ENCODE peak calls at places on chromosome 4, in six cellular contexts. E, Z, D, A, N and W are unnamed samples.

GRCh38 chr4:115780268-115780667 is 666.8 kb upstream of the NDST4 start:
- DNase-seq in E (no peak), Z (no peak), D (no peak), A (no peak), N (no peak), W (no peak)

GRCh38 chr4:73740353-73740778 is at the start of gene CXCL8:
- DNase-seq in E (peak; percentile 70), Z (no peak), D (no peak), A (no peak), N (no peak), W (no peak)

GRCh38 chr4:112938461-112939058 is 110.9 kb upstream of the ANK2 start:
- DNase-seq in E (peak; percentile 16), Z (no peak), D (no peak), A (no peak), N (no peak), W (no peak)

GRCh38 chr4:6449746-6450369 is 22.6 kb downstream of the PPP2R2C start:
- DNase-seq in E (no peak), Z (no peak), D (no peak), A (no peak), N (no peak), W (no peak)

GRCh38 chr4:75545526-75545925 is 10.3 kb upstream of the ODAPH start:
- DNase-seq in E (no peak), Z (no peak), D (no peak), A (no peak), N (no peak), W (no peak)

GRCh38 chr4:150329338-150329737 is 251.1 kb downstream of the DCLK2 start:
- DNase-seq in E (no peak), Z (no peak), D (no peak), A (no peak), N (no peak), W (no peak)

GRCh38 chr4:8379281-8379680 is 61.2 kb downstream of the ACOX3 start:
- DNase-seq in E (no peak), Z (no peak), D (no peak), A (no peak), N (no peak), W (no peak)

GRCh38 chr4:54322817-54323417 is 93.8 kb downstream of the PDGFRA start:
- DNase-seq in E (peak; percentile 73), Z (peak; percentile 64), D (peak; percentile 22), A (peak; percentile 54), N (peak; percentile 8), W (peak; percentile 35)

GRCh38 chr4:21768349-21769310 is 179.9 kb downstream of the KCNIP4 start:
- DNase-seq in E (peak; percentile 25), Z (peak; percentile 28), D (no peak), A (no peak), N (no peak), W (no peak)

GRCh38 chr4:17027495-17027894 is 129.1 kb upstream of the LDB2 start:
- DNase-seq in E (no peak), Z (no peak), D (no peak), A (no peak), N (no peak), W (no peak)

GRCh38 chr4:100948911-100949310 is 398.4 kb downstream of the PPP3CA start:
- DNase-seq in E (no peak), Z (no peak), D (no peak), A (no peak), N (no peak), W (no peak)

GRCh38 chr4:141174457-141174856 is 41.2 kb upstream of the RNF150 start:
- DNase-seq in E (no peak), Z (no peak), D (no peak), A (no peak), N (no peak), W (no peak)

GRCh38 chr4:2333356-2333841 is 71.5 kb upstream of the MXD4 start:
- DNase-seq in E (no peak), Z (no peak), D (no peak), A (no peak), N (no peak), W (no peak)

GRCh38 chr4:86092684-86093083 is 267.2 kb downstream of the MAPK10 start:
- DNase-seq in E (no peak), Z (no peak), D (no peak), A (no peak), N (no peak), W (no peak)

GRCh38 chr4:85762204-85762884 is 287.4 kb downstream of the ARHGAP24 start:
- DNase-seq in E (no peak), Z (no peak), D (no peak), A (no peak), N (no peak), W (no peak)

GRCh38 chr4:48169636-48170035 is 35.6 kb upstream of the TXK start:
- DNase-seq in E (no peak), Z (no peak), D (no peak), A (no peak), N (no peak), W (no peak)

GRCh38 chr4:185868983-185869938 is 57.3 kb upstream of the SORBS2 start:
- DNase-seq in E (no peak), Z (no peak), D (no peak), A (no peak), N (no peak), W (peak; percentile 1)

GRCh38 chr4:8245879-8246833 is 23.4 kb upstream of the HTRA3 start:
- DNase-seq in E (no peak), Z (no peak), D (no peak), A (no peak), N (no peak), W (no peak)

GRCh38 chr4:124738994-124739393 is 26.5 kb upstream of the ANKRD50 start:
- DNase-seq in E (no peak), Z (no peak), D (no peak), A (no peak), N (no peak), W (no peak)

GRCh38 chr4:116925900-116926457 is 159.4 kb downstream of the TRAM1L1 start:
- DNase-seq in E (peak; percentile 13), Z (peak; percentile 43), D (no peak), A (no peak), N (no peak), W (no peak)